ENCODE peak calls at places on chromosomes 4 and X, in nine cellular contexts. M is NB4, K is fibroblast of the aortic adventitia, F is gastrocnemius medialis, R is skeletal muscle cell, H is aorta, N is Panc1, E is tibial artery, Z is epithelial cell of proximal tubule. J is an unnamed sample.

GRCh38 chrX:6120329-6120728 is 108.3 kb downstream of the NLGN4X start:
- DNase-seq in N (no peak), R (no peak), F (no peak), Z (no peak), M (no peak), H (no peak), E (no peak), K (no peak), J (no peak)

GRCh38 chr4:140163029-140163810 is 9.2 kb upstream of the MAML3 start:
- DNase-seq in M (no peak), E (peak; percentile 79), K (peak; percentile 84), N (no peak), H (peak; percentile 58), F (no peak), R (peak; percentile 65), Z (no peak), J (no peak)

GRCh38 chr4:162485486-162485885 is 321.7 kb upstream of the FSTL5 start:
- DNase-seq in N (no peak), H (no peak), E (no peak), R (no peak), Z (peak; percentile 27), M (no peak), K (no peak), F (no peak), J (peak; percentile 53)

GRCh38 chr4:150130953-150131352 is 52.7 kb downstream of the DCLK2 start:
- DNase-seq in H (peak; percentile 68), M (no peak), Z (no peak), F (no peak), E (no peak), K (peak; percentile 94), N (no peak), R (peak; percentile 54), J (no peak)

GRCh38 chr4:53962516-53963225 is 101.7 kb downstream of the CHIC2 start:
- DNase-seq in H (no peak), R (peak; percentile 87), F (no peak), K (peak; percentile 74), E (no peak), M (no peak), Z (no peak), N (no peak), J (peak; percentile 94)

GRCh38 chr4:16663722-16664121 is 234.7 kb downstream of the LDB2 start:
- DNase-seq in N (no peak), Z (no peak), M (no peak), R (no peak), F (no peak), E (no peak), H (no peak), K (peak; percentile 37), J (no peak)

GRCh38 chr4:76690091-76690905 is 207.6 kb downstream of the SOWAHB start:
- DNase-seq in Z (no peak), K (no peak), F (no peak), H (no peak), R (no peak), N (no peak), M (no peak), E (no peak), J (peak; percentile 25)

GRCh38 chrX:154490021-154490413 is 412 bp downstream of the SLC10A3 start:
- DNase-seq in H (peak; percentile 62), N (no peak), K (peak; percentile 60), E (no peak), R (no peak), M (peak; percentile 58), Z (no peak), F (peak; percentile 18), J (peak; percentile 26)

GRCh38 chrX:53281321-53281822 is at the start of gene IQSEC2:
- DNase-seq in K (peak; percentile 76), E (peak; percentile 93), Z (no peak), N (no peak), H (peak; percentile 92), R (no peak), F (peak; percentile 91), M (peak; percentile 31), J (peak; percentile 65)

GRCh38 chrX:53282313-53282712 is 929 bp upstream of the IQSEC2 start:
- DNase-seq in M (no peak), F (peak; percentile 59), H (no peak), K (no peak), Z (no peak), N (no peak), E (no peak), R (no peak), J (no peak)

GRCh38 chrX:53280316-53280702 is 1.1 kb downstream of the IQSEC2 start:
- DNase-seq in Z (no peak), H (no peak), F (no peak), N (no peak), E (no peak), K (no peak), M (no peak), R (no peak), J (no peak)

GRCh38 chrX:53279296-53280237 is 1.8 kb downstream of the IQSEC2 start:
- DNase-seq in M (no peak), F (no peak), E (no peak), R (no peak), H (no peak), N (no peak), Z (no peak), K (no peak), J (no peak)

GRCh38 chrX:53280703-53281320 is 572 bp downstream of the IQSEC2 start:
- DNase-seq in N (no peak), K (peak; percentile 48), Z (no peak), E (peak; percentile 66), H (peak; percentile 67), M (no peak), F (peak; percentile 47), R (no peak), J (peak; percentile 64)
- H3K4me3 ChIP-seq in N (peak overlapping the region; percentile 72), K (peak overlapping the region; percentile 31), Z (peak overlapping the region; percentile 61), E (peak overlapping the region; percentile 57), H (peak overlapping the region; percentile 52), M (no peak overlapping the region), F (peak overlapping the region; percentile 41), R (peak overlapping the region; percentile 42), J (peak overlapping the region; percentile 45)

DNA sequence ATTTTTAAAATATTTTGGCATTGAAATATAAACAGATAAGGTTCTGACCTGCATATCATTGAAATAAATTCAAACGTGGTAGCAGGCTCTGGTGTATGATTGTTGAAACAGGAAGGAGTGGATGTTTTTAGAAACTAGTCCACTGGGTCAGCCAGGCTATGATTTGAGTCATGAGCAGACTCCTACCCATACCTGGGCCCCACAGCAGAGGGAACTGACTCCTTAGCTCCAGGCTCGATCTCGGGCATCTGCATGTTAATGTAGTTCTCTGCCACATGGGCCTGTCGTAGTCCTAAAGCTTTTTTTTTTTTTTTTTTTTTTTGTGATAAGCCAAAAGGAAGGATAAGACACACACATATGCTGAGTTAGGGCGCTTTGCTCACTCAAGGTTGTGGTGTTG is 27.1 kb downstream of the OFD1 start:
- DNase-seq in E (no peak), R (no peak), K (peak; percentile 14), H (no peak), N (no peak), Z (no peak), F (no peak), M (peak; percentile 37), J (no peak)
- H3K4me3 ChIP-seq in E (no peak overlapping the region), R (no peak overlapping the region), K (no peak overlapping the region), H (no peak overlapping the region), N (no peak overlapping the region), Z (no peak overlapping the region), F (no peak overlapping the region), M (no peak overlapping the region), J (no peak overlapping the region)

GRCh38 chr4:20253799-20254409 is 2.2 kb downstream of the SLIT2 start:
- DNase-seq in F (peak; percentile 17), H (peak; percentile 66), N (no peak), E (peak; percentile 78), M (no peak), R (no peak), K (peak; percentile 58), Z (no peak), J (no peak)

GRCh38 chr4:20253272-20253798 is 1.6 kb downstream of the SLIT2 start:
- DNase-seq in M (no peak), K (no peak), Z (no peak), H (peak; percentile 32), E (no peak), N (no peak), R (no peak), F (no peak), J (no peak)

GRCh38 chr4:20252656-20253271 is 1.1 kb downstream of the SLIT2 start:
- DNase-seq in K (peak; percentile 58), N (no peak), M (peak; percentile 9), F (peak; percentile 17), R (no peak), Z (no peak), H (peak; percentile 55), E (peak; percentile 74), J (no peak)

GRCh38 chr4:20251061-20251795 is 477 bp upstream of the SLIT2 start:
- DNase-seq in K (peak; percentile 52), M (no peak), R (no peak), F (no peak), Z (no peak), E (no peak), N (no peak), H (no peak), J (no peak)

GRCh38 chr4:20251796-20252655 is at the start of gene SLIT2:
- DNase-seq in F (peak; percentile 71), H (peak; percentile 84), K (peak; percentile 88), M (peak; percentile 80), Z (no peak), E (peak; percentile 92), N (no peak), R (peak; percentile 40), J (peak; percentile 35)
- H3K4me3 ChIP-seq in F (peak within 1 kb of the TSS; percentile 55), H (peak within 1 kb of the TSS; percentile 51), K (peak within 1 kb of the TSS; percentile 84), M (peak within 1 kb of the TSS; percentile 27), Z (peak within 1 kb of the TSS; percentile 65), E (peak within 1 kb of the TSS; percentile 66), N (no peak within 1 kb of the TSS), R (peak within 1 kb of the TSS; percentile 76), J (peak within 1 kb of the TSS; percentile 49)

DNA sequence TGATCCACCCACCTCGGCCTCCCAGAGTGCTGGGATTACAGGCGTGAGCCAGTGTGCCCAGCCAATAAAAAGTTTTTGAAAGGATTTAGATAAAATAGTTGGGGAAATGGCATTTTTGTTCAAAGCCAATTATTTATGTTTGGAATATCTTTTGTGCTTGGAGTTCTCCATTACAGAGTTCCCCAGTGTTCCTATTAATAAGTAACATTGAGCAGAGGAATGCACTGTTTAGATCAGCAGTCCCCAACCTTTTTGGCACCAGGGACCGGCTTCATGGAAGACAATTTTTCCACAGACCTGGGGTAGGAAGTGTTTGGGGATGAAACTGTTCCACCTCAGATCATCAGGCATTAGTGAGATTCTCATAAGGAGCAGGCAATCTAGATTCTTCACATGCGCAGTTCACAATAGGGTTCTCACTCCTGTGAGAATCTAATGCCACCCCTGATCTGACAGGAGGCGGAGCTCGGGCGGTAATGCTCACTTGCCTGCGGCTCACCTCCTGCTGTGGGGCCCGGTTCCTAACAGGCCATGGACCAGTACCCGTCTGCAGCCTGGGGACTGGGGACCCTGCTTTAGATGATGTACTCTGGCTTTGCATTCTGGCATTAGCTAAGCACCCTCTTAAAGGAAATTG is 8.3 kb downstream of the PKD2 start:
- DNase-seq in F (no peak), M (no peak), R (no peak), K (no peak), N (no peak), E (no peak), Z (no peak), H (no peak), J (no peak)
- H3K4me3 ChIP-seq in F (no peak overlapping the region), M (no peak overlapping the region), R (no peak overlapping the region), K (no peak overlapping the region), N (no peak overlapping the region), E (no peak overlapping the region), Z (peak overlapping the region; percentile 14), H (no peak overlapping the region), J (no peak overlapping the region)